ENCODE peak calls at places on chromosome 9, in five cellular contexts. K, C, J, X and I are unnamed samples.

GRCh38 chr9:138068601-138069035 is 191.0 kb downstream of the CACNA1B start:
- DNase-seq in K (no peak), C (no peak), J (no peak), X (no peak), I (peak; percentile 53)

GRCh38 chr9:91033802-91034201 is 232.2 kb downstream of the SYK start:
- DNase-seq in K (no peak), C (peak; percentile 57), J (no peak), X (peak; percentile 41), I (peak; percentile 88)

GRCh38 chr9:33297455-33297854 is 7.1 kb downstream of the NFX1 start:
- DNase-seq in K (peak; percentile 16), C (no peak), J (no peak), X (no peak), I (no peak)

GRCh38 chr9:121390372-121390771 is 20.3 kb upstream of the STOM start:
- DNase-seq in K (no peak), C (no peak), J (no peak), X (no peak), I (no peak)

GRCh38 chr9:105299190-105299854 is 54.9 kb downstream of the SLC44A1 start:
- DNase-seq in K (peak; percentile 95), C (peak; percentile 84), J (peak; percentile 95), X (no peak), I (no peak)

GRCh38 chr9:37669232-37669631 is 18.5 kb downstream of the FRMPD1 start:
- DNase-seq in K (peak; percentile 66), C (no peak), J (no peak), X (no peak), I (peak; percentile 84)

GRCh38 chr9:8651830-8652229 is 852.3 kb upstream of the DMAC1 start:
- DNase-seq in K (no peak), C (no peak), J (no peak), X (no peak), I (no peak)

GRCh38 chr9:126781717-126782388 is 23.0 kb upstream of the ZBTB43 start:
- DNase-seq in K (peak; percentile 73), C (peak; percentile 78), J (peak; percentile 70), X (peak; percentile 93), I (peak; percentile 98)

GRCh38 chr9:98084396-98084795 is 27.9 kb downstream of the NANS start:
- DNase-seq in K (no peak), C (no peak), J (no peak), X (no peak), I (no peak)

GRCh38 chr9:131575121-131575640 is 29.9 kb downstream of the PRRT1B start:
- DNase-seq in K (no peak), C (no peak), J (no peak), X (no peak), I (peak; percentile 39)

GRCh38 chr9:125994066-125994943 is 247.1 kb downstream of the PBX3 start:
- DNase-seq in K (no peak), C (no peak), J (no peak), X (no peak), I (peak; percentile 29)

GRCh38 chr9:1100945-1101344 is 50.8 kb downstream of the DMRT2 start:
- DNase-seq in K (peak; percentile 47), C (peak; percentile 40), J (peak; percentile 28), X (peak; percentile 63), I (peak; percentile 66)

GRCh38 chr9:134325096-134325812 is 1.0 kb upstream of the RXRA start:
- DNase-seq in K (peak; percentile 73), C (peak; percentile 39), J (peak; percentile 49), X (peak; percentile 63), I (peak; percentile 84)

GRCh38 chr9:137422668-137423000 is 328 bp downstream of the EXD3 start:
- DNase-seq in K (peak; percentile 50), C (no peak), J (no peak), X (peak; percentile 64), I (peak; percentile 73)

GRCh38 chr9:136659861-136660784 is 2.6 kb upstream of the EGFL7 start:
- DNase-seq in K (no peak), C (no peak), J (no peak), X (no peak), I (no peak)

GRCh38 chr9:38041564-38042267 is 27.3 kb downstream of the SHB start:
- DNase-seq in K (no peak), C (no peak), J (no peak), X (no peak), I (no peak)

GRCh38 chr9:110257097-110257955 is 1.0 kb upstream of the TXN start:
- DNase-seq in K (peak; percentile 40), C (no peak), J (no peak), X (peak; percentile 92), I (peak; percentile 75)

GRCh38 chr9:127133739-127134167 is 11.3 kb upstream of the ANGPTL2 start:
- DNase-seq in K (peak; percentile 63), C (no peak), J (peak; percentile 87), X (peak; percentile 21), I (peak; percentile 73)

GRCh38 chr9:78997296-78997695 is 574.5 kb upstream of the TLE4 start:
- DNase-seq in K (no peak), C (no peak), J (no peak), X (no peak), I (no peak)

GRCh38 chr9:76419782-76420380 is 25.7 kb upstream of the RFK start:
- DNase-seq in K (peak; percentile 53), C (peak; percentile 59), J (no peak), X (peak; percentile 23), I (no peak)

GRCh38 chr9:135480071-135480941 is 724 bp downstream of the PPP1R26 start:
- DNase-seq in K (peak; percentile 40), C (peak; percentile 54), J (peak; percentile 21), X (peak; percentile 64), I (peak; percentile 82)

GRCh38 chr9:135480942-135481315 is 1.3 kb downstream of the PPP1R26 start:
- DNase-seq in K (no peak), C (no peak), J (no peak), X (no peak), I (no peak)

GRCh38 chr9:135479469-135480052 is at the start of gene PPP1R26:
- DNase-seq in K (no peak), C (peak; percentile 34), J (no peak), X (peak; percentile 69), I (no peak)

GRCh38 chr9:135484460-135485277 is 5.1 kb downstream of the PPP1R26 start:
- DNase-seq in K (no peak), C (no peak), J (no peak), X (no peak), I (no peak)

DNA sequence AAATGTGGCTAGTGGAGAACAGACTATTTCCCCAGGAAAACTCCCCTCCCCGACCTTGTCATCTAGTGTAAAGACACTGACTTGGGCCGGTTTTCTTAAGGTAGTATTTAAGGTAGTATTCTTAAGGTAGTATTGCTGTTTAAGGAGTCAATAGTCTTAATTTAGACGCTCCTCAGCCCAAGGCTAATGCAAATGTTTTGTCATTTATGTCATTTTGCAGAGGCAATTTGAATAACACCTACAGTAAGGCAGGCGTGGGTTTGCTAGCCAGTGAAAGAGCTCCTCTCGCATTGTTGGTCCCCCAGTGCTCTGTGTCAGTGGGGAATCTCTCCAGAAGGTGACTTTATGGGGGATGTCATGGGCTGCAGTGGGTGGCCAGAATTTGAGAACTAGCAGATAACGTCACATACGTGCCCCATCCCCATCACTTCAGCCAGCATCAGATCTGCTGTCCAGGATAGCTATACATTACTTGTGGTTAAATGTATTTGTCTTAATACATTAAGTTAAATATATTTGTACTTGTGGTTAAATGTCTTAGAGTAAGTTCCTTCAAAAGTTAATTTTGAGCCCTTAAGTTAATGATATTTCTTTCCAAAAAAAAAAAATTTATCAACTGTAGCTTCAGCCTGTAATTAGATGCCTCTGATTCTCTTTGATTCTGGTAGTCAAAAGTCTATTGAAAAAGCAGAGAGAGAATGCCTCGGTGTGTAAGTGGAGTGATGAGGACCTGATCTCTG is 2.6 kb downstream of the PPP1R26 start:
- DNase-seq in K (no peak), C (no peak), J (no peak), X (no peak), I (no peak)
- TF ChIP-seq CTCF in K (no peak), C (no peak), J (no peak), X (no peak), I (no peak)

GRCh38 chr9:129435996-129436676 is 184.8 kb downstream of the C9orf50 start:
- DNase-seq in K (no peak), C (no peak), J (no peak), X (no peak), I (peak; percentile 64)

GRCh38 chr9:129437626-129438323 is 183.1 kb downstream of the C9orf50 start:
- DNase-seq in K (no peak), C (no peak), J (no peak), X (no peak), I (peak; percentile 72)

GRCh38 chr9:129435272-129435671 is 185.6 kb downstream of the C9orf50 start:
- DNase-seq in K (no peak), C (no peak), J (no peak), X (no peak), I (no peak)

GRCh38 chr9:129439242-129439641 is 181.7 kb downstream of the C9orf50 start:
- DNase-seq in K (no peak), C (no peak), J (no peak), X (no peak), I (peak; percentile 46)

GRCh38 chr9:129436751-129437625 is 183.9 kb downstream of the C9orf50 start:
- DNase-seq in K (peak; percentile 37), C (no peak), J (peak; percentile 50), X (peak; percentile 89), I (peak; percentile 74)
- H3K4me3 ChIP-seq in K (peak overlapping the region; percentile 43), C (peak overlapping the region; percentile 47), J (peak overlapping the region; percentile 62), X (peak overlapping the region; percentile 36), I (peak overlapping the region; percentile 77)

DNA sequence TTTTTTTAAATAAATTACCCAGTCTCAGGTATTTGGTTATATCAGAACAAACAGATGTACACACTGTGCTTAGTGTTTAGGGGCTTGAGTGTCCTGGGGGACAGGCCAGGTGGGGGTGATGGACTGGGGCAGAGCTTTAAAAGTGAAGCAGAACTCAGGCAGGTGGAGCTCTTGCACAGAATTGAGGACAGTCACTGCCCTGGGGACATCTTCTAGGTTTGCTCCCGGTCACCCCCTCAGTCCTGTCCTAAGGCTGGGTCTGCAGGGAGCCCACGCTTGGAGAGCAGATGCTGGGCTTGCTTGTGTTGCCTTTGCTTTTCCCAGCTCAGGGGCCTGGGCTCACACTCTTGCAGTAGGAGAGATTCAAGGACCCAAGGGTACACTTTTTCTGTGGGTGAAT is 10.8 kb downstream of the GADD45G start:
- DNase-seq in K (no peak), C (no peak), J (no peak), X (no peak), I (no peak)
- TF ChIP-seq CTCF in K (no peak), C (no peak), J (no peak), X (no peak), I (peak; percentile 49)

GRCh38 chr9:88023001-88023400 is 48.7 kb upstream of the CDK20 start:
- DNase-seq in K (no peak), C (no peak), J (no peak), X (no peak), I (no peak)
- H3K4me3 ChIP-seq in K (no peak overlapping the region), C (no peak overlapping the region), J (no peak overlapping the region), X (no peak overlapping the region), I (no peak overlapping the region)